ENCODE peak calls at places on chromosomes 4 and X, in five cellular contexts. V is AG04450, T is thoracic aorta, D is fibroblast of the aortic adventitia, R is lower leg skin. X is an unnamed sample.

GRCh38 chr4:47830263-47831025 is 7.4 kb downstream of the CORIN start:
- DNase-seq in V (no peak), T (no peak), D (no peak), R (no peak), X (no peak)

GRCh38 chr4:86233681-86234080 is 126.2 kb downstream of the MAPK10 start:
- DNase-seq in V (no peak), T (no peak), D (peak), R (no peak), X (no peak)

GRCh38 chr4:23932935-23933334 is 43.1 kb upstream of the PPARGC1A start:
- DNase-seq in V (no peak), T (no peak), D (peak), R (no peak), X (no peak)

GRCh38 chr4:114811564-114812360 is 213.2 kb downstream of the UGT8 start:
- DNase-seq in V (no peak), T (no peak), D (no peak), R (no peak), X (no peak)

GRCh38 chr4:140151700-140152014 is 2.3 kb downstream of the MAML3 start:
- DNase-seq in V (no peak), T (peak), D (peak), R (peak), X (peak)

GRCh38 chrX:47585273-47585672 is 3.0 kb downstream of the TIMP1 start:
- DNase-seq in V (no peak), T (no peak), D (no peak), R (peak), X (no peak)

GRCh38 chr4:13312264-13312663 is 171.9 kb downstream of the RAB28 start:
- DNase-seq in V (no peak), T (no peak), D (no peak), R (no peak), X (no peak)

GRCh38 chr4:86544313-86544966 is 49.7 kb upstream of the PTPN13 start:
- DNase-seq in V (no peak), T (no peak), D (no peak), R (no peak), X (no peak)

GRCh38 chr4:1194028-1194900 is 21.9 kb upstream of the SPON2 start:
- DNase-seq in V (no peak), T (no peak), D (peak), R (peak), X (no peak)

GRCh38 chr4:60744767-60745166 is 455.4 kb upstream of the ADGRL3 start:
- DNase-seq in V (no peak), T (no peak), D (peak), R (no peak), X (no peak)

GRCh38 chr4:102104278-102104677 is 241.0 kb downstream of the SLC39A8 start:
- DNase-seq in V (no peak), T (no peak), D (no peak), R (no peak), X (no peak)

GRCh38 chrX:130083107-130083490 is 27.2 kb downstream of the ELF4 start:
- DNase-seq in V (no peak), T (no peak), D (no peak), R (no peak), X (no peak)

GRCh38 chr4:129043523-129043922 is 49.8 kb downstream of the SCLT1 start:
- DNase-seq in V (no peak), T (no peak), D (peak), R (no peak), X (peak)
- TF ChIP-seq CTCF in V (peak), T (no peak), D (peak), R (no peak), X (no peak)

GRCh38 chrX:147876849-147877646 is 34.7 kb upstream of the FMR1 start:
- DNase-seq in V (no peak), T (no peak), D (no peak), R (no peak), X (no peak)

GRCh38 chrX:147877726-147878125 is 34.0 kb upstream of the FMR1 start:
- DNase-seq in V (no peak), T (no peak), D (no peak), R (no peak), X (no peak)

DNA sequence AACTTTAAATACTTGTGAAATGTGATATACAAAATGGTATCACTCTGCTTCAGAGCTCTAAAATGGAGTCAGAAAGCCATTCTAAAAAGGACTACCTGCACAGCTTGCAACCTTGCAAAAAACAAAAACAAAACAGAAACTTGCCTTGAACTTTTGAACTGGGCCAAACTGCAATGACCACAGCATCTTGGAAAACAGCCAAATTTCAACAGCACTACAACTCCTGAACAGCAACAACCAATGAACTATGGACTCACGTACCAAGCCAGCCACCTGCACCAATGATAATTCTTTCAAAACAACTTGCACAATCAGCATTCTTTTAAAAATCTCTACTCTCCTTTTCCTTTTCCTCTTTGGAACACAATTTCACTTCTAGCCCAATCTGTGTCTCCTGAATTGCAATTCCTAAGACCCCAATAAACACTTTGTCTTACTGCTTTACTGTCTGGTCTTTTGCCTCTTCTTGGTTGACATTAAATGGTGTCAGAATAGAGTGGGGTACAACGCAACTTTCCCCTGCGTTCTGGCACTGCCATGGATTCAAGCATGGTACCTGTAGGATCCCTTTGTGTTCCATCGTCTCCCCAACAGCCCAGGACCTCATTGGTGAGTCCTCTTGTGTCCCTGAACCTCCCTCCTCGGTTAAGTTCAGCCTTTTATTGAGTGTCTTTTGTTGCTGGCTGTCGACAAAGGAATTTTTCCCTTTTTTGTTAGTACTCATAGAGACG is 35.7 kb upstream of the FMR1 start:
- DNase-seq in V (no peak), T (no peak), D (no peak), R (no peak), X (no peak)
- H3K4me3 ChIP-seq in V (no peak), T (no peak), D (no peak), R (no peak), X (no peak)

DNA sequence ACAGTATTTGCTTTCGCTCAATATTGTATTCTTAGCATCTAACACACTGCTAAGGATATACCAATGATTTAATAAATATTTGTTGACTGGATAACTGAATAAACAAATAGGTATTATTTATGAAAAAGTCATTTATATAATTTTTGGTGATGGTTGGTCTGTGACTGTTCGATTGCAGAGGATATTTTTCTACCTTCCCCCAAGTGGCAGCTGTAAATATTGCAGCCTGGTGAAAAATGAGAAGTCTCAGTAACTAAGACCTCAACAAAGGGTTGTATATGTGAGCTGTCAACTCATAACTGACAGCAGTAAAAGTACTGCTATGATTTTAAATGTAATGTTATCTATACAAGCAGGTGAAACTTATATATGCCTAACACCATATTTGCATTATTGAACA is 36.0 kb downstream of the HTR2C start:
- DNase-seq in V (no peak), T (no peak), D (no peak), R (no peak), X (no peak)
- TF ChIP-seq CTCF in V (peak), T (peak), D (peak), R (no peak), X (peak)

GRCh38 chr4:85168456-85168855 is 202.0 kb upstream of the WDFY3 start:
- DNase-seq in V (no peak), T (no peak), D (no peak), R (no peak), X (no peak)
- H3K4me3 ChIP-seq in V (no peak), T (no peak), D (no peak), R (no peak), X (no peak)

GRCh38 chrX:107450823-107451509 is 1.5 kb downstream of the FRMPD3 start:
- DNase-seq in V (no peak), T (no peak), D (no peak), R (no peak), X (no peak)
- TF ChIP-seq CTCF in V (no peak), T (no peak), D (no peak), R (no peak), X (no peak)

GRCh38 chrX:1487401-1487800 is 34.7 kb upstream of the ASMTL start:
- DNase-seq in V (no peak), T (no peak), D (no peak), R (peak), X (no peak)
- H3K4me3 ChIP-seq in V (no peak), T (no peak), D (no peak), R (no peak), X (no peak)

GRCh38 chrX:72021975-72022374 is 109.7 kb downstream of the RTL5 start:
- DNase-seq in V (no peak), T (no peak), D (no peak), R (peak), X (no peak)
- TF ChIP-seq CTCF in V (peak), T (no peak), D (peak), R (no peak), X (peak)

DNA sequence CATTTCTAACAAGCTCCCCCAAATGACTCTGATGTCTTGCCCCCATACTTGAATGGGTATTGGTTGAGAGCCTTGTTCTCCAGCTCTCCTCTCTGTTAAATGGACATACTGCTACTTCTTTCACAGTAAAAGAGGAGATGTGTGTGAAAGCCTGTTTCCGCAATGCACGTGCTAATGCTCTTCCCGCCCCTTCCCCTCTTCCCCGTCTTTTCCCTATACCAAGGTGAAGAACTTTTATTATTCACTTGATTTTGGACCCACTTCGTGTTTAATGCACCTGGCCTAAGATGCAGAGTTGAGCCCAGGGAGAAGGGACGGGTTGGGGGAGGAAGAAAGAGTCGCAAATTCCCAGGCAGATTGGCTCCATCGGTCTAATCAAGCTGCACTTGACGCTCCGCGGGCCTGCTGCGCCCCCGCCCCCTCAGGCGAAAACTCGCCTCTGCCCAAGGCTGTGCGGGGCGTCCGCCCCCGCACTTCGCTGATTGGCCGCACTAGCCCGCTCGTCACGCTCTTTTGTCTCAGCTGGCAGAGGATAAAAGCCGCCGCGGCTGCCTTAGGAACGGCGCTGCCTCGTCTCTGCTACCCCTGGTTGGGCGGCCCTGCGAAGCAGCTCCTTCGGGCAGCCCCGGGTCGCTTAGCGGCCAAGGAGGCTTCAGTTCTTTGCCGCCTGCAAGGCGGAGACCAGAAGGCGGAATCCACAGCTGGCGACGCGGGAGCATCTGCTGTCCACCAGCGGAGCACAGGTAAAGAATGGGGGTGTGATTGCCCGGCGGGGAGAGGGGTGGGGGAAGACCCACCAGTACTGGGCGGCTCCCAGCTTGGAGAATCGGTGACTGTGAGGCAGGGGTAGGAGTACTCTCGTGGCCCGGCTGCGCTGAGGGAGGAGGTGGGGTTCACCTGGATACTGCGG is at the start of gene ZCCHC12:
- DNase-seq in V (no peak), T (no peak), D (peak), R (no peak), X (no peak)
- H3K4me3 ChIP-seq in V (peak), T (peak), D (peak), R (no peak), X (peak)

GRCh38 chr4:83486457-83487129 is 1.7 kb upstream of the ABRAXAS1 start:
- DNase-seq in V (no peak), T (no peak), D (no peak), R (no peak), X (no peak)

GRCh38 chr4:83489711-83490326 is 4.9 kb upstream of the ABRAXAS1 start:
- DNase-seq in V (no peak), T (no peak), D (no peak), R (no peak), X (no peak)

GRCh38 chr4:83484500-83485431 is at the start of gene ABRAXAS1:
- DNase-seq in V (peak), T (peak), D (peak), R (peak), X (peak)
- TF ChIP-seq CTCF in V (no peak), T (no peak), D (peak), R (no peak), X (no peak)

DNA sequence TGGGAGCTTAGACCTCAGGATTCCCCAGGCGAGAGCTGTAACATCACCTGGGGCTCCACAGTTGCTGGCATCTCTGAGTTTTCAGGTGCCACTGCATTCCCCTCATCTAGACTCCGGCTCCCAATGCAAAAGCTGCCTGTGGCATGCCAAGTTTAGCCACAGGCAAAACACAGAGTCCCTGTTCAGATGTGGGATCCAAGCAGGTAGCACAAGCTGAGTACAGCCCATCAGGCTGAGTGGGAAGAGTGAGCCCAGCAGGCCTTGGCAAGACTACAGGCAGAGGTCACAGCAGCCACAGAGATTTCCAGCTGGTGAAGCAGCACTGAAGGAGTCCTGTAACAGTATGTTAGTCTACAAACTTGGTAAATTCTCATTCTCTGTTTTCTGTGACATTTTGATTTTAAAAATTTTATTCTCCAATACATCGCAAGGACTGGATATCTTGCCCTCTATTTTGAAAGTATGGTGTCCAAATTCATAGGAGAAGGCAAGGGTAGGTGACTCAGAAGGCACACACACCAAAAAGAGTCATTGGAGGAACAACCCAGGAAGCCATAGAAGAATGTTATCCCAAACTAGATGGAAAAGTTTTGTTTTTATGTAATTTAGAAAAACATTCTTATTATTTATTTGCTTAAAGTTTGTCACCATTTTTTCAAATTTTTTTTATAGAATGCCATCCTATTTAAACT is 13.6 kb upstream of the CXCL2 start:
- DNase-seq in V (no peak), T (no peak), D (peak), R (no peak), X (no peak)
- H3K4me3 ChIP-seq in V (no peak), T (no peak), D (no peak), R (no peak), X (no peak)